ENCODE peak calls at places on chromosomes 7 and 10, in six cellular contexts. One of them, this sample, is unnamed.

GRCh38 chr7:43077732-43078391 is 34.6 kb upstream of the HECW1 start:
- DNase-seq in fibroblast of the aortic adventitia: peak; percentile 47
- DNase-seq in IMR-90: peak; percentile 18
- DNase-seq in GM20000: no peak
- DNase-seq in cardiac fibroblast: peak; percentile 50
- DNase-seq in GM12865: no peak
- DNase-seq in this sample: no peak

GRCh38 chr7:100613447-100614185 is 1.3 kb downstream of the MOSPD3 start:
- DNase-seq in fibroblast of the aortic adventitia: no peak
- DNase-seq in IMR-90: no peak
- DNase-seq in GM20000: no peak
- DNase-seq in cardiac fibroblast: no peak
- DNase-seq in GM12865: no peak
- DNase-seq in this sample: no peak

GRCh38 chr7:27214587-27214950 is 14.7 kb upstream of the HOXA13 start:
- DNase-seq in cardiac fibroblast: no peak
- DNase-seq in fibroblast of the aortic adventitia: no peak
- DNase-seq in GM20000: no peak
- DNase-seq in IMR-90: no peak
- DNase-seq in GM12865: no peak
- DNase-seq in this sample: no peak

GRCh38 chr7:85750454-85750949 is 563.6 kb upstream of the SEMA3D start:
- DNase-seq in cardiac fibroblast: peak; percentile 61
- DNase-seq in fibroblast of the aortic adventitia: peak; percentile 40
- DNase-seq in GM12865: peak; percentile 52
- DNase-seq in IMR-90: peak; percentile 37
- DNase-seq in GM20000: peak; percentile 47
- DNase-seq in this sample: no peak

GRCh38 chr10:80324086-80324485 is 32.5 kb downstream of the DYDC1 start:
- DNase-seq in fibroblast of the aortic adventitia: peak; percentile 5
- DNase-seq in GM20000: no peak
- DNase-seq in GM12865: peak; percentile 15
- DNase-seq in cardiac fibroblast: peak; percentile 16
- DNase-seq in IMR-90: peak; percentile 16
- DNase-seq in this sample: no peak

GRCh38 chr10:93541402-93542357 is 24.8 kb upstream of the FFAR4 start:
- DNase-seq in fibroblast of the aortic adventitia: peak; percentile 62
- DNase-seq in GM20000: no peak
- DNase-seq in IMR-90: peak; percentile 46
- DNase-seq in cardiac fibroblast: peak; percentile 62
- DNase-seq in GM12865: peak; percentile 17
- DNase-seq in this sample: no peak

GRCh38 chr7:78402096-78402495 is 603.5 kb downstream of the PHTF2 start:
- DNase-seq in fibroblast of the aortic adventitia: no peak
- DNase-seq in IMR-90: no peak
- DNase-seq in GM20000: no peak
- DNase-seq in cardiac fibroblast: no peak
- DNase-seq in GM12865: no peak
- DNase-seq in this sample: no peak

GRCh38 chr7:151447901-151448260 is 7.9 kb upstream of the CRYGN start:
- DNase-seq in IMR-90: no peak
- DNase-seq in cardiac fibroblast: no peak
- DNase-seq in fibroblast of the aortic adventitia: no peak
- DNase-seq in GM12865: no peak
- DNase-seq in GM20000: no peak
- DNase-seq in this sample: no peak

GRCh38 chr10:9800011-9800410 is 1217.7 kb upstream of the CELF2 start:
- DNase-seq in GM12865: no peak
- DNase-seq in fibroblast of the aortic adventitia: no peak
- DNase-seq in IMR-90: no peak
- DNase-seq in GM20000: no peak
- DNase-seq in cardiac fibroblast: no peak
- DNase-seq in this sample: no peak

GRCh38 chr10:110456046-110456445 is 41.7 kb upstream of the DUSP5 start:
- DNase-seq in GM20000: no peak
- DNase-seq in fibroblast of the aortic adventitia: no peak
- DNase-seq in IMR-90: no peak
- DNase-seq in cardiac fibroblast: no peak
- DNase-seq in GM12865: no peak
- DNase-seq in this sample: no peak

DNA sequence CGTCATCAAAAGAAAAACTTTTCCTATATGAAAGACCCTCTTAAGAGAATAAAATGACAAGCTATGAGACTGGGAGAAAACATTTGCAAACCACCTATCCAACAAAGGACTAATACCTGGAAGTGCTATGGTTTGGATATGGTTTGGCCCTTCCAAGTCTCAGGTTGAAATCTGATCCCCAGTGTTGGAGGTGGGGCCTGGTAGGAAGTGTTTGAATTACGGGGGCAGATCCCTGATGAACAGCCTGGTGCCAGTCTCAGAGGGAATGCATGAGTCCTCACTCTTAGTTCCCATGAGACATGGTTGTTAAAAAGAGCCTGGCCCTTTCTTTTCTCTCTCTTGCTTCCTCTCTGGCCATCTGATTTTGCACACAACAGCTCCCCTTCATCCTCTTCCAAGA is 6.3 kb downstream of the ALDH18A1 start:
- DNase-seq in IMR-90: no peak
- DNase-seq in GM12865: no peak
- DNase-seq in GM20000: no peak
- DNase-seq in cardiac fibroblast: no peak
- DNase-seq in fibroblast of the aortic adventitia: no peak
- DNase-seq in this sample: no peak
- TF ChIP-seq CTCF in IMR-90: no peak
- TF ChIP-seq CTCF in GM12865: no peak
- TF ChIP-seq CTCF in GM20000: no peak
- TF ChIP-seq CTCF in cardiac fibroblast: no peak
- TF ChIP-seq CTCF in fibroblast of the aortic adventitia: no peak
- TF ChIP-seq CTCF in this sample: no peak

GRCh38 chr10:44046605-44047004 is 338.3 kb downstream of the CXCL12 start:
- DNase-seq in cardiac fibroblast: no peak
- DNase-seq in IMR-90: peak; percentile 52
- DNase-seq in GM12865: no peak
- DNase-seq in fibroblast of the aortic adventitia: peak; percentile 49
- DNase-seq in GM20000: no peak
- DNase-seq in this sample: no peak
- TF ChIP-seq CTCF in cardiac fibroblast: no peak
- TF ChIP-seq CTCF in IMR-90: no peak
- TF ChIP-seq CTCF in GM12865: no peak
- TF ChIP-seq CTCF in fibroblast of the aortic adventitia: peak; percentile 31
- TF ChIP-seq CTCF in GM20000: no peak
- TF ChIP-seq CTCF in this sample: no peak

GRCh38 chr10:87978166-87978565 is 114.7 kb downstream of the PTEN start:
- DNase-seq in cardiac fibroblast: no peak
- DNase-seq in GM12865: no peak
- DNase-seq in GM20000: no peak
- DNase-seq in IMR-90: no peak
- DNase-seq in fibroblast of the aortic adventitia: no peak
- DNase-seq in this sample: no peak
- TF ChIP-seq CTCF in cardiac fibroblast: no peak
- TF ChIP-seq CTCF in GM12865: no peak
- TF ChIP-seq CTCF in GM20000: no peak
- TF ChIP-seq CTCF in IMR-90: no peak
- TF ChIP-seq CTCF in fibroblast of the aortic adventitia: no peak
- TF ChIP-seq CTCF in this sample: no peak

GRCh38 chr10:118971187-118971586 is 58.3 kb upstream of the NANOS1 start:
- DNase-seq in fibroblast of the aortic adventitia: no peak
- DNase-seq in cardiac fibroblast: peak; percentile 16
- DNase-seq in IMR-90: no peak
- DNase-seq in GM20000: no peak
- DNase-seq in GM12865: peak; percentile 44
- DNase-seq in this sample: no peak
- TF ChIP-seq CTCF in fibroblast of the aortic adventitia: peak; percentile 6
- TF ChIP-seq CTCF in cardiac fibroblast: peak; percentile 11
- TF ChIP-seq CTCF in IMR-90: no peak
- TF ChIP-seq CTCF in GM20000: no peak
- TF ChIP-seq CTCF in GM12865: peak; percentile 20
- TF ChIP-seq CTCF in this sample: no peak

GRCh38 chr10:73261362-73261995 is 9.0 kb upstream of the MRPS16 start:
- DNase-seq in cardiac fibroblast: no peak
- DNase-seq in fibroblast of the aortic adventitia: no peak
- DNase-seq in GM12865: no peak
- DNase-seq in GM20000: no peak
- DNase-seq in IMR-90: no peak
- DNase-seq in this sample: no peak

GRCh38 chr10:73264423-73264822 is 12.0 kb upstream of the MRPS16 start:
- DNase-seq in GM12865: no peak
- DNase-seq in IMR-90: no peak
- DNase-seq in cardiac fibroblast: no peak
- DNase-seq in fibroblast of the aortic adventitia: no peak
- DNase-seq in GM20000: no peak
- DNase-seq in this sample: no peak

GRCh38 chr10:73262880-73263279 is 10.4 kb upstream of the MRPS16 start:
- DNase-seq in fibroblast of the aortic adventitia: no peak
- DNase-seq in cardiac fibroblast: no peak
- DNase-seq in IMR-90: no peak
- DNase-seq in GM12865: no peak
- DNase-seq in GM20000: no peak
- DNase-seq in this sample: no peak

GRCh38 chr10:73262105-73262730 is 9.8 kb upstream of the MRPS16 start:
- DNase-seq in cardiac fibroblast: peak; percentile 73
- DNase-seq in GM20000: no peak
- DNase-seq in GM12865: no peak
- DNase-seq in IMR-90: peak; percentile 74
- DNase-seq in fibroblast of the aortic adventitia: peak; percentile 91
- DNase-seq in this sample: no peak

DNA sequence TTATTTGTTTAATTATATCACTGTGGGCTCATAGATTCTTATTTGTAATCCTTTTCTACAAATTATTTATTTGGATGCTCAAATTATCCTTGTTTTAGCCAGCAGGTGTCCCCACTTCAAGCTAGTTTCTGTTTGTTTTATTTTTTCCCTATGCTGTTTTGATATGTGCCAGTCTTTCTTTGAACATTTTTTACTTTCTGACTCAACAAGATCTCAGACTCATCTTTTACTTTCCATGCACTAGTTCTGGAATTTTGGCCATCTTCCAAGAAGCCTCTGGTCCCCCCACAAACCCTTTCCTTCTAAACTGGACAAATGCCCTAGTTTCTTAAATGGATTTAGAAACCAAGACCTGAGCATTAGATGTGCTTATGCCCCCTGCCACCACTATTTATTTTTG is 11.5 kb upstream of the MRPS16 start:
- DNase-seq in GM20000: no peak
- DNase-seq in IMR-90: peak; percentile 36
- DNase-seq in GM12865: peak; percentile 30
- DNase-seq in cardiac fibroblast: peak; percentile 43
- DNase-seq in fibroblast of the aortic adventitia: peak; percentile 50
- DNase-seq in this sample: no peak
- TF ChIP-seq CTCF in GM20000: peak; percentile 13
- TF ChIP-seq CTCF in IMR-90: peak; percentile 59
- TF ChIP-seq CTCF in GM12865: peak; percentile 46
- TF ChIP-seq CTCF in cardiac fibroblast: peak; percentile 52
- TF ChIP-seq CTCF in fibroblast of the aortic adventitia: peak; percentile 55
- TF ChIP-seq CTCF in this sample: no peak